ENCODE peak calls at places on chromosomes 12 and 14, in ten cellular contexts. R is SK-N-SH, L is fibroblast of lung, Y is endothelial cell of umbilical vein, C is hepatocyte, W is GM23248, Q is neuronal stem cell, I is IMR-90, U is PC-3, G is mesenchymal stem cell. T is an unnamed sample.

GRCh38 chr12:39199371-39199770 is 243.5 kb downstream of the KIF21A start:
- DNase-seq in R (peak; percentile 28), L (no peak), Y (peak; percentile 88), C (no peak), W (no peak), Q (no peak), I (no peak), U (no peak), G (peak; percentile 49), T (no peak)

GRCh38 chr12:89827592-89827991 is 119.0 kb upstream of the ATP2B1 start:
- DNase-seq in R (no peak), L (no peak), Y (no peak), C (no peak), W (no peak), Q (peak; percentile 6), I (no peak), U (no peak), G (no peak), T (no peak)

GRCh38 chr14:69481815-69482568 is 2.5 kb upstream of the PLEKHD1 start:
- DNase-seq in R (no peak), L (no peak), Y (no peak), C (no peak), W (no peak), Q (no peak), I (no peak), U (no peak), G (no peak), T (no peak)

GRCh38 chr12:54017027-54017788 is 8.4 kb downstream of the HOXC8 start:
- DNase-seq in R (peak; percentile 71), L (no peak), Y (no peak), C (no peak), W (peak; percentile 71), Q (no peak), I (no peak), U (peak; percentile 22), G (peak; percentile 80), T (peak; percentile 71)

GRCh38 chr14:93736378-93737014 is 51.8 kb downstream of the PRIMA1 start:
- DNase-seq in R (no peak), L (no peak), Y (no peak), C (no peak), W (no peak), Q (no peak), I (no peak), U (peak; percentile 8), G (no peak), T (peak; percentile 41)

GRCh38 chr14:92898732-92899131 is 24.2 kb upstream of the CHGA start:
- DNase-seq in R (no peak), L (no peak), Y (no peak), C (no peak), W (no peak), Q (no peak), I (no peak), U (no peak), G (no peak), T (no peak)

GRCh38 chr12:46874642-46875041 is 48.8 kb upstream of the SLC38A4 start:
- DNase-seq in R (no peak), L (peak; percentile 94), Y (peak; percentile 31), C (no peak), W (peak; percentile 44), Q (no peak), I (peak; percentile 17), U (no peak), G (peak; percentile 52), T (no peak)

GRCh38 chr12:124036117-124037109 is 63.4 kb downstream of the ZNF664 start:
- DNase-seq in R (peak; percentile 69), L (peak; percentile 63), Y (peak; percentile 60), C (peak; percentile 70), W (peak; percentile 68), Q (peak; percentile 36), I (peak; percentile 44), U (peak; percentile 70), G (peak; percentile 56), T (peak; percentile 69)

GRCh38 chr14:24921903-24922302 is 128.0 kb downstream of the STXBP6 start:
- DNase-seq in R (no peak), L (peak; percentile 31), Y (no peak), C (no peak), W (peak; percentile 67), Q (no peak), I (peak; percentile 60), U (no peak), G (peak; percentile 63), T (no peak)

GRCh38 chr14:105187935-105188524 is 6.9 kb upstream of the NUDT14 start:
- DNase-seq in R (no peak), L (no peak), Y (no peak), C (no peak), W (no peak), Q (no peak), I (no peak), U (peak; percentile 65), G (no peak), T (no peak)

GRCh38 chr12:92464911-92465310 is 237.9 kb upstream of the PLEKHG7 start:
- DNase-seq in R (no peak), L (no peak), Y (no peak), C (no peak), W (no peak), Q (no peak), I (no peak), U (no peak), G (no peak), T (peak; percentile 41)

GRCh38 chr14:95497561-95498011 is 18.9 kb downstream of the SYNE3 start:
- DNase-seq in R (peak; percentile 61), L (peak; percentile 75), Y (no peak), C (no peak), W (no peak), Q (no peak), I (no peak), U (no peak), G (peak; percentile 78), T (no peak)

GRCh38 chr12:109082751-109083150 is 10.5 kb downstream of the ALKBH2 start:
- DNase-seq in R (no peak), L (no peak), Y (no peak), C (no peak), W (no peak), Q (no peak), I (no peak), U (no peak), G (no peak), T (no peak)

GRCh38 chr14:25034803-25035681 is 14.9 kb downstream of the STXBP6 start:
- DNase-seq in R (no peak), L (no peak), Y (no peak), C (peak; percentile 30), W (no peak), Q (no peak), I (no peak), U (no peak), G (no peak), T (no peak)

GRCh38 chr12:112858776-112859175 is 48.0 kb upstream of the OAS1 start:
- DNase-seq in R (no peak), L (no peak), Y (no peak), C (no peak), W (no peak), Q (no peak), I (no peak), U (peak; percentile 52), G (no peak), T (no peak)

GRCh38 chr12:50103767-50104321 is at the start of gene GPD1:
- DNase-seq in R (peak; percentile 74), L (peak; percentile 18), Y (no peak), C (peak; percentile 92), W (peak; percentile 78), Q (no peak), I (peak; percentile 28), U (peak; percentile 50), G (peak; percentile 19), T (peak; percentile 73)

GRCh38 chr14:41303506-41303905 is 303.2 kb upstream of the LRFN5 start:
- DNase-seq in R (no peak), L (no peak), Y (no peak), C (no peak), W (no peak), Q (no peak), I (no peak), U (no peak), G (no peak), T (no peak)

GRCh38 chr12:6977653-6978052 is 6.9 kb downstream of the EMG1 start:
- DNase-seq in R (no peak), L (no peak), Y (no peak), C (no peak), W (no peak), Q (no peak), I (no peak), U (no peak), G (no peak), T (no peak)

DNA sequence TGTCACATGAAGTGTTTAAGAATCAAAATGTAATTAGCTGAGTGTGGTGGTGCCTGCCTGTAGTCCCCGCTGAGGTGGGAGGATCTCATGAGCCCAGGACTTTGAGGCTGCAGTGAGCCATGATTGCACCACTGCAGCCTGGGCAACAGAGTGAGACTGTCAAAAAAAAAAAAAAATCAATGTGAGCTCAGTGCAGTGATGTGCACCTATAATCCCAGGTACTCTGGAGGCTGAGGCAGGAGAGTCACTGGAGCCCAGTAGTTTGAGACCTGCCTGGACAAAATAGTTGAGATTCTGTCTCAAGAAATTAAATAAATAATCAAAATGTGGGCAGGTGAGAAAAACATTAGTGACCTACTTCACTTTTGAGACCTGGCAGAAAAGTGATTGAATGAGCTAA is 140.0 kb downstream of the MON2 start:
- DNase-seq in R (no peak), L (no peak), Y (no peak), C (no peak), W (peak; percentile 27), Q (no peak), I (no peak), U (no peak), G (no peak), T (no peak)
- H3K4me2 ChIP-seq in R (peak overlapping the region; percentile 80), L (no peak overlapping the region), Y (no peak overlapping the region), C (no peak overlapping the region), W (peak overlapping the region; percentile 99), Q (no peak overlapping the region), I (no peak overlapping the region), U (no peak overlapping the region), G (no peak overlapping the region), T (peak overlapping the region; percentile 14)

GRCh38 chr14:98161366-98161765 is 1110.6 kb downstream of the BCL11B start:
- DNase-seq in R (no peak), L (no peak), Y (no peak), C (no peak), W (no peak), Q (no peak), I (no peak), U (no peak), G (no peak), T (no peak)
- H2AFZ ChIP-seq in R (no peak overlapping the region), L (no peak overlapping the region), Y (no peak overlapping the region), C (no peak overlapping the region), W (no peak overlapping the region), Q (no peak overlapping the region), I (no peak overlapping the region), U (no peak overlapping the region), G (no peak overlapping the region), T (peak overlapping the region; percentile 38)

DNA sequence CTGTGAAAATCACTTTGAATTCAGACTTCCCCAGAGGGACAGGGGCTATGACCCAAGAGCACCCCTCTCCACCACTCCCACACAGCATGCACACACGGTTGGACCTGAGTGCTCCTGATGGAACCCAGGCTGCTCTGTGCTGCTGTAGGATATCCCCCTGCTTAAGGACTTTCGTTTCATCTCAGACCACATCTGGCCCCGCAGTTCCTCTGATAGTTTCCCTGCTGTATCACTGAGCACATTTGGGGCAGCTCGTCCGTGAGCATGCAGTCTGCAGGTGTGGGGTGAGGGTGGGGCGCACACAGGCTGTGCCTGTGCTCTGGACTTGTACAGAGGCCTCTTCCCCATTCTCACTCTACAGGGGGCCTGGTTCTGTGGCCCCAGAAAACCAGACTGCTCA is 345.2 kb upstream of the FKBP4 start:
- DNase-seq in R (no peak), L (no peak), Y (no peak), C (no peak), W (no peak), Q (no peak), I (no peak), U (no peak), G (no peak), T (no peak)
- H3K4me2 ChIP-seq in R (no peak overlapping the region), L (no peak overlapping the region), Y (no peak overlapping the region), C (no peak overlapping the region), W (no peak overlapping the region), Q (no peak overlapping the region), I (no peak overlapping the region), U (no peak overlapping the region), G (no peak overlapping the region), T (no peak overlapping the region)

GRCh38 chr12:96136129-96136528 is 58.0 kb upstream of the ELK3 start:
- DNase-seq in R (no peak), L (peak; percentile 45), Y (peak; percentile 94), C (peak; percentile 16), W (peak; percentile 58), Q (no peak), I (peak; percentile 61), U (no peak), G (peak; percentile 42), T (no peak)
- H2AFZ ChIP-seq in R (no peak overlapping the region), L (no peak overlapping the region), Y (peak overlapping the region; percentile 86), C (no peak overlapping the region), W (no peak overlapping the region), Q (peak overlapping the region; percentile 3), I (peak overlapping the region; percentile 35), U (no peak overlapping the region), G (no peak overlapping the region), T (peak overlapping the region; percentile 69)

T was measured in GM23338.